ENCODE peak calls at places on chromosomes 16 and 17, in six cellular contexts. S, X, T, M, H and B are unnamed samples.

GRCh38 chr16:85245307-85246172 is 133.3 kb upstream of the CIBAR2 start:
- DNase-seq in S (peak; percentile 70), X (peak; percentile 72), T (no peak), M (peak; percentile 71), H (no peak), B (peak; percentile 9)

GRCh38 chr16:23803591-23804123 is 32.1 kb upstream of the PRKCB start:
- DNase-seq in S (peak; percentile 22), X (peak; percentile 22), T (peak; percentile 39), M (peak; percentile 42), H (peak; percentile 28), B (peak; percentile 72)

GRCh38 chr16:17784073-17784472 is 313.3 kb upstream of the XYLT1 start:
- DNase-seq in S (no peak), X (peak; percentile 66), T (no peak), M (no peak), H (no peak), B (peak; percentile 18)

GRCh38 chr17:76791053-76791980 is 53.4 kb downstream of the MFSD11 start:
- DNase-seq in S (peak; percentile 26), X (peak; percentile 54), T (no peak), M (no peak), H (no peak), B (peak; percentile 77)

GRCh38 chr17:68694791-68695485 is 93.8 kb upstream of the FAM20A start:
- DNase-seq in S (no peak), X (peak; percentile 57), T (no peak), M (no peak), H (no peak), B (no peak)

GRCh38 chr16:51508813-51509212 is 357.7 kb upstream of the SALL1 start:
- DNase-seq in S (peak; percentile 24), X (peak; percentile 92), T (no peak), M (no peak), H (peak; percentile 33), B (no peak)

GRCh38 chr16:19589771-19590302 is 34.3 kb downstream of the VPS35L start:
- DNase-seq in S (no peak), X (peak; percentile 89), T (no peak), M (no peak), H (peak; percentile 27), B (no peak)

GRCh38 chr16:86396918-86397317 is 113.4 kb upstream of the FOXF1 start:
- DNase-seq in S (peak; percentile 56), X (peak; percentile 92), T (no peak), M (no peak), H (no peak), B (no peak)

GRCh38 chr16:72093448-72094265 is at the start of the genes DHX38 and TXNL4B:
- DNase-seq in S (peak; percentile 91), X (peak; percentile 99), T (peak; percentile 91), M (peak; percentile 95), H (peak; percentile 97), B (peak; percentile 99)

GRCh38 chr17:34769049-34769448 is 189.7 kb downstream of the TMEM132E start:
- DNase-seq in S (no peak), X (no peak), T (no peak), M (no peak), H (no peak), B (no peak)

GRCh38 chr17:66855204-66855603 is 20.3 kb downstream of the CACNG5 start:
- DNase-seq in S (no peak), X (no peak), T (no peak), M (no peak), H (no peak), B (no peak)

GRCh38 chr16:49745434-49745833 is 110.5 kb downstream of the ZNF423 start:
- DNase-seq in S (no peak), X (no peak), T (no peak), M (no peak), H (no peak), B (no peak)

GRCh38 chr17:69719474-69720048 is 305.1 kb downstream of the MAP2K6 start:
- DNase-seq in S (no peak), X (no peak), T (no peak), M (no peak), H (no peak), B (no peak)

GRCh38 chr16:56984639-56985038 is 4.7 kb upstream of the NLRC5 start:
- DNase-seq in S (no peak), X (no peak), T (no peak), M (no peak), H (no peak), B (no peak)

GRCh38 chr17:73924488-73925186 is 278.8 kb upstream of the RPL38 start:
- DNase-seq in S (no peak), X (no peak), T (no peak), M (no peak), H (no peak), B (no peak)

GRCh38 chr16:30602595-30603277 is 7.5 kb downstream of the ZNF689 start:
- DNase-seq in S (no peak), X (peak; percentile 84), T (no peak), M (no peak), H (no peak), B (no peak)

GRCh38 chr17:36944488-36945040 is 4.2 kb upstream of the AATF start:
- DNase-seq in S (no peak), X (no peak), T (no peak), M (no peak), H (no peak), B (no peak)

GRCh38 chr17:42759982-42760651 is 910 bp upstream of the RAMP2 start:
- DNase-seq in S (no peak), X (no peak), T (no peak), M (no peak), H (no peak), B (peak; percentile 40)

GRCh38 chr17:61309857-61310256 is 89.8 kb upstream of the TBX2 start:
- DNase-seq in S (no peak), X (peak; percentile 94), T (no peak), M (no peak), H (no peak), B (no peak)

GRCh38 chr17:51701501-51701900 is 441.2 kb downstream of the UTP18 start:
- DNase-seq in S (no peak), X (no peak), T (no peak), M (no peak), H (no peak), B (no peak)

GRCh38 chr17:68101992-68102758 is 66.6 kb downstream of the KPNA2 start:
- DNase-seq in S (no peak), X (no peak), T (no peak), M (no peak), H (no peak), B (no peak)

GRCh38 chr17:38539386-38539785 is 66.4 kb downstream of the SRCIN1 start:
- DNase-seq in S (no peak), X (no peak), T (no peak), M (no peak), H (no peak), B (no peak)

GRCh38 chr16:85767569-85767968 is 16.7 kb upstream of the C16orf74 start:
- DNase-seq in S (no peak), X (peak; percentile 78), T (no peak), M (no peak), H (no peak), B (no peak)

GRCh38 chr17:40490289-40490853 is 11.1 kb downstream of the TNS4 start:
- DNase-seq in S (peak; percentile 75), X (peak; percentile 80), T (no peak), M (peak; percentile 65), H (peak; percentile 87), B (no peak)

GRCh38 chr17:72666519-72666874 is 426.0 kb downstream of the SLC39A11 start:
- DNase-seq in S (no peak), X (no peak), T (no peak), M (no peak), H (no peak), B (no peak)

GRCh38 chr16:15988268-15989013 is 39.0 kb downstream of the ABCC1 start:
- DNase-seq in S (no peak), X (no peak), T (no peak), M (no peak), H (no peak), B (no peak)

GRCh38 chr16:54174201-54174600 is 112.4 kb downstream of the IRX3 start:
- DNase-seq in S (no peak), X (no peak), T (no peak), M (no peak), H (no peak), B (no peak)

GRCh38 chr16:66255647-66256046 is 110.8 kb upstream of the CDH5 start:
- DNase-seq in S (no peak), X (no peak), T (no peak), M (no peak), H (no peak), B (no peak)

GRCh38 chr16:1876468-1876867 is 4.5 kb upstream of the MEIOB start:
- DNase-seq in S (no peak), X (no peak), T (no peak), M (no peak), H (no peak), B (peak; percentile 86)

GRCh38 chr16:67594956-67595355 is 32.6 kb downstream of the CTCF start:
- DNase-seq in S (no peak), X (peak; percentile 79), T (no peak), M (no peak), H (no peak), B (no peak)

GRCh38 chr17:65220732-65221131 is 83.6 kb downstream of the RGS9 start:
- DNase-seq in S (no peak), X (no peak), T (no peak), M (no peak), H (no peak), B (no peak)

GRCh38 chr16:78742501-78743283 is 643.2 kb downstream of the WWOX start:
- DNase-seq in S (no peak), X (no peak), T (peak; percentile 65), M (peak; percentile 55), H (peak; percentile 23), B (peak; percentile 76)

GRCh38 chr17:66964083-66964771 is at the start of gene CACNG4:
- DNase-seq in S (no peak), X (no peak), T (no peak), M (no peak), H (no peak), B (no peak)

GRCh38 chr16:64469906-64470702 is 651.8 kb downstream of the CDH11 start:
- DNase-seq in S (no peak), X (no peak), T (no peak), M (peak; percentile 20), H (no peak), B (no peak)

GRCh38 chr16:2977440-2977839 is 2.8 kb downstream of the PKMYT1 start:
- DNase-seq in S (no peak), X (no peak), T (no peak), M (no peak), H (no peak), B (no peak)

GRCh38 chr16:23302045-23302956 is at the start of gene SCNN1B:
- DNase-seq in S (no peak), X (no peak), T (no peak), M (no peak), H (no peak), B (peak; percentile 91)

GRCh38 chr16:81003610-81004460 is 2.9 kb downstream of the CMC2 start:
- DNase-seq in S (no peak), X (peak; percentile 53), T (no peak), M (no peak), H (no peak), B (peak; percentile 15)

GRCh38 chr16:17508303-17508702 is 37.5 kb upstream of the XYLT1 start:
- DNase-seq in S (no peak), X (no peak), T (no peak), M (no peak), H (no peak), B (no peak)

GRCh38 chr16:78140818-78141466 is 41.5 kb downstream of the WWOX start:
- DNase-seq in S (no peak), X (no peak), T (no peak), M (no peak), H (no peak), B (no peak)